ENCODE peak calls at places on chromosomes 7 and 10, in five cellular contexts. O is chondrocyte, R is RWPE2, W is ELR, M is foreskin fibroblast. A is an unnamed sample.
A peak's percentile ranks its signal among the peaks of the same experiment; 100 is the strongest.

GRCh38 chr10:77380723-77381122 is 256.9 kb downstream of the KCNMA1 start:
- DNase-seq in O (no peak), R (no peak), W (no peak), M (no peak), A (no peak)

GRCh38 chr10:88565072-88565471 is 18.0 kb downstream of the RNLS start:
- DNase-seq in O (no peak), R (no peak), W (peak; percentile 64), M (peak; percentile 58), A (no peak)

GRCh38 chr7:379456-380225 is 89.7 kb downstream of the FOXL3 start:
- DNase-seq in O (no peak), R (peak; percentile 62), W (no peak), M (no peak), A (no peak)

GRCh38 chr7:79930604-79931003 is 204.0 kb upstream of the GNAI1 start:
- DNase-seq in O (no peak), R (no peak), W (no peak), M (peak; percentile 71), A (no peak)

GRCh38 chr7:98400538-98401427 is at the start of gene BAIAP2L1:
- DNase-seq in O (peak; percentile 93), R (peak; percentile 91), W (peak; percentile 72), M (peak; percentile 85), A (no peak)

GRCh38 chr7:141974831-141975230 is 1.3 kb upstream of the TAS2R38 start:
- DNase-seq in O (no peak), R (no peak), W (peak; percentile 23), M (no peak), A (no peak)

GRCh38 chr7:38630720-38631673 is at the start of gene AMPH:
- DNase-seq in O (peak; percentile 94), R (no peak), W (peak; percentile 19), M (peak; percentile 58), A (no peak)

GRCh38 chr10:77164616-77165311 is 472.8 kb downstream of the KCNMA1 start:
- DNase-seq in O (no peak), R (no peak), W (peak; percentile 86), M (peak; percentile 71), A (no peak)

GRCh38 chr10:132306951-132307751 is 599 bp downstream of the STK32C start:
- DNase-seq in O (peak; percentile 91), R (peak; percentile 74), W (no peak), M (peak; percentile 27), A (no peak)

GRCh38 chr7:30247546-30248386 is 36.6 kb upstream of the ZNRF2 start:
- DNase-seq in O (no peak), R (no peak), W (no peak), M (no peak), A (no peak)

GRCh38 chr10:12835709-12836108 is 165.8 kb downstream of the CCDC3 start:
- DNase-seq in O (no peak), R (no peak), W (peak; percentile 64), M (peak; percentile 55), A (peak; percentile 52)

GRCh38 chr10:122419890-122420623 is 34.4 kb upstream of the ARMS2 start:
- DNase-seq in O (no peak), R (no peak), W (peak; percentile 6), M (peak; percentile 93), A (no peak)

GRCh38 chr7:116632349-116632748 is 39.6 kb upstream of the MET start:
- DNase-seq in O (no peak), R (no peak), W (peak; percentile 36), M (no peak), A (no peak)

GRCh38 chr10:63388421-63389031 is 77.3 kb downstream of the JMJD1C start:
- DNase-seq in O (no peak), R (no peak), W (no peak), M (no peak), A (no peak)

GRCh38 chr7:32891800-32892520 is 400 bp upstream of the KBTBD2 start:
- DNase-seq in O (peak; percentile 97), R (peak; percentile 97), W (peak; percentile 99), M (peak; percentile 98), A (peak; percentile 84)

GRCh38 chr7:37577901-37578300 is 105.7 kb upstream of the GPR141 start:
- DNase-seq in O (no peak), R (no peak), W (no peak), M (no peak), A (no peak)

GRCh38 chr7:129896568-129897382 is 56.0 kb downstream of the UBE2H start:
- DNase-seq in O (no peak), R (no peak), W (peak; percentile 59), M (no peak), A (no peak)

GRCh38 chr10:29916669-29917068 is 142.7 kb downstream of the JCAD start:
- DNase-seq in O (no peak), R (no peak), W (no peak), M (no peak), A (no peak)

GRCh38 chr7:11831727-11832495 is at the start of gene THSD7A:
- DNase-seq in O (peak; percentile 67), R (no peak), W (peak; percentile 73), M (peak; percentile 74), A (no peak)

GRCh38 chr10:14425031-14425430 is 94.3 kb upstream of the FRMD4A start:
- DNase-seq in O (no peak), R (no peak), W (no peak), M (no peak), A (no peak)

GRCh38 chr7:50661345-50662058 is 96.3 kb upstream of the DDC start:
- DNase-seq in O (no peak), R (no peak), W (no peak), M (no peak), A (no peak)

GRCh38 chr10:69048103-69048502 is 39.8 kb upstream of the SRGN start:
- DNase-seq in O (no peak), R (no peak), W (peak; percentile 24), M (peak; percentile 59), A (no peak)

GRCh38 chr10:104589871-104590270 is 51.2 kb upstream of the SORCS3 start:
- DNase-seq in O (no peak), R (no peak), W (peak; percentile 94), M (peak; percentile 52), A (no peak)

GRCh38 chr7:53596230-53596629 is 560.8 kb downstream of the POM121L12 start:
- DNase-seq in O (no peak), R (no peak), W (peak; percentile 0), M (no peak), A (no peak)

GRCh38 chr10:47294057-47294456 is 5.9 kb upstream of the GDF10 start:
- DNase-seq in O (no peak), R (peak; percentile 16), W (no peak), M (no peak), A (no peak)

GRCh38 chr7:128069367-128070364 is 38.4 kb upstream of the LRRC4 start:
- DNase-seq in O (no peak), R (no peak), W (no peak), M (no peak), A (no peak)

GRCh38 chr10:110311357-110311949 is 6.7 kb upstream of the SMNDC1 start:
- DNase-seq in O (no peak), R (no peak), W (peak; percentile 85), M (peak; percentile 83), A (no peak)

GRCh38 chr10:57785546-57785945 is 482.1 kb downstream of the IPMK start:
- DNase-seq in O (no peak), R (no peak), W (no peak), M (no peak), A (no peak)

GRCh38 chr7:28145931-28146330 is 34.7 kb downstream of the JAZF1 start:
- DNase-seq in O (no peak), R (no peak), W (no peak), M (no peak), A (no peak)

GRCh38 chr10:70600512-70601395 is 1.8 kb downstream of the PRF1 start:
- DNase-seq in O (no peak), R (no peak), W (no peak), M (no peak), A (no peak)

GRCh38 chr10:61438141-61438984 is 14.8 kb downstream of the TMEM26 start:
- DNase-seq in O (no peak), R (no peak), W (peak; percentile 56), M (peak; percentile 43), A (no peak)

GRCh38 chr10:78588194-78588811 is 480.5 kb upstream of the ZMIZ1 start:
- DNase-seq in O (no peak), R (no peak), W (no peak), M (no peak), A (no peak)

GRCh38 chr10:70367195-70367796 is 15.1 kb downstream of the LRRC20 start:
- DNase-seq in O (no peak), R (no peak), W (peak; percentile 69), M (peak; percentile 77), A (no peak)

GRCh38 chr10:7529638-7530037 is 118.8 kb upstream of the SFMBT2 start:
- DNase-seq in O (no peak), R (no peak), W (peak; percentile 3), M (no peak), A (no peak)

GRCh38 chr10:91856637-91857036 is 52.6 kb downstream of the FGFBP3 start:
- DNase-seq in O (no peak), R (no peak), W (peak; percentile 22), M (peak; percentile 15), A (no peak)

GRCh38 chr7:91226411-91226810 is 37.8 kb upstream of the FZD1 start:
- DNase-seq in O (no peak), R (no peak), W (peak; percentile 27), M (peak; percentile 44), A (no peak)

GRCh38 chr7:117008849-117009531 is 55.7 kb downstream of the ST7 start:
- DNase-seq in O (no peak), R (no peak), W (peak; percentile 78), M (no peak), A (no peak)

A was measured in pulmonary artery endothelial cell.